ENCODE peak calls at places on chromosome 10, in nine cellular contexts. S, N, R, M, A, K, Y, L and Z are unnamed samples.

GRCh38 chr10:69224862-69225657 is 4.9 kb downstream of the HKDC1 start:
- DNase-seq in M (no peak), L (no peak), K (no peak), A (no peak), N (no peak), S (no peak), R (no peak), Y (no peak), Z (peak)

GRCh38 chr10:3136336-3136735 is 36.2 kb downstream of the PITRM1 start:
- DNase-seq in L (no peak), R (peak), M (no peak), N (no peak), A (no peak), K (no peak), S (no peak), Y (peak), Z (peak)

GRCh38 chr10:122259075-122259466 is 12.0 kb upstream of the BTBD16 start:
- DNase-seq in Y (no peak), L (no peak), R (no peak), A (no peak), N (no peak), K (no peak), M (no peak), S (peak), Z (no peak)

GRCh38 chr10:34107623-34108516 is 707.2 kb downstream of the PARD3 start:
- DNase-seq in L (no peak), Y (no peak), N (no peak), R (no peak), M (no peak), A (no peak), S (no peak), K (no peak), Z (no peak)

GRCh38 chr10:96840841-96841518 is 8.9 kb downstream of the LCOR start:
- DNase-seq in N (no peak), K (no peak), R (no peak), M (peak), L (peak), Y (peak), S (no peak), A (peak), Z (peak)

GRCh38 chr10:17518338-17518737 is 63.9 kb upstream of the ST8SIA6 start:
- DNase-seq in L (no peak), A (no peak), S (no peak), R (no peak), N (no peak), Y (no peak), K (no peak), M (no peak), Z (no peak)

GRCh38 chr10:70096705-70097420 is 35.8 kb downstream of the AIFM2 start:
- DNase-seq in K (no peak), A (no peak), Y (no peak), R (no peak), S (no peak), N (no peak), M (no peak), L (no peak), Z (no peak)

GRCh38 chr10:71621783-71622526 is 97.6 kb downstream of the C10orf105 start:
- DNase-seq in K (no peak), Y (peak), N (no peak), L (peak), A (peak), S (peak), R (peak), M (no peak), Z (peak)

GRCh38 chr10:81874878-81875679 is at the start of gene NRG3:
- DNase-seq in N (no peak), Y (no peak), S (no peak), A (no peak), L (no peak), R (no peak), K (no peak), M (no peak), Z (no peak)
- H3K4me3 ChIP-seq in N (peak), Y (peak), S (peak), A (no peak), L (peak), R (no peak), K (peak), M (no peak), Z (no peak)

GRCh38 chr10:130301026-130301892 is 165.1 kb downstream of the GLRX3 start:
- DNase-seq in S (no peak), R (peak), M (no peak), Y (peak), L (peak), N (peak), K (no peak), A (peak), Z (peak)
- H3K4me3 ChIP-seq in S (no peak), R (peak), M (no peak), Y (peak), L (peak), N (peak), K (no peak), A (peak), Z (peak)

DNA sequence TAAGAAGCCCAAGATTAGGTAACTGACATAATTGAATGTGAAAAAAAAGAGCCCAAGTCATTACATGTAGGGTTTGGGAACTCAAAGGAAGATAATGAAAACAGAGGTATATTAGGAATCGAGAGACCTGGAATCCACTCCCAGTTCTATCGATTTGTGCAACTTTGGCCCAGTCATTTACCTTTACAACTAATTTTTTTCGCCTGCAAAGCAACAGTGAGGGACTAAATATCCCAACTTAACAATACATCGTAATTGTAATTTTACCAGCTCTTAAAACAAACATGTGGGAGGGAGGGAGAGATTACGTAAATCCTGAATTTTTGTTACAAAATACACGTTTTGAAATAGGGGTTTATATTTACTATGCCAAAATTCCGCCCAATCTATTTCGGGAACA is 1.4 kb downstream of the MINDY3 start:
- DNase-seq in M (no peak), R (no peak), S (no peak), N (no peak), Y (no peak), K (no peak), A (no peak), L (no peak), Z (no peak)
- H3K4me3 ChIP-seq in M (peak), R (peak), S (peak), N (peak), Y (peak), K (no peak), A (peak), L (peak), Z (peak)

DNA sequence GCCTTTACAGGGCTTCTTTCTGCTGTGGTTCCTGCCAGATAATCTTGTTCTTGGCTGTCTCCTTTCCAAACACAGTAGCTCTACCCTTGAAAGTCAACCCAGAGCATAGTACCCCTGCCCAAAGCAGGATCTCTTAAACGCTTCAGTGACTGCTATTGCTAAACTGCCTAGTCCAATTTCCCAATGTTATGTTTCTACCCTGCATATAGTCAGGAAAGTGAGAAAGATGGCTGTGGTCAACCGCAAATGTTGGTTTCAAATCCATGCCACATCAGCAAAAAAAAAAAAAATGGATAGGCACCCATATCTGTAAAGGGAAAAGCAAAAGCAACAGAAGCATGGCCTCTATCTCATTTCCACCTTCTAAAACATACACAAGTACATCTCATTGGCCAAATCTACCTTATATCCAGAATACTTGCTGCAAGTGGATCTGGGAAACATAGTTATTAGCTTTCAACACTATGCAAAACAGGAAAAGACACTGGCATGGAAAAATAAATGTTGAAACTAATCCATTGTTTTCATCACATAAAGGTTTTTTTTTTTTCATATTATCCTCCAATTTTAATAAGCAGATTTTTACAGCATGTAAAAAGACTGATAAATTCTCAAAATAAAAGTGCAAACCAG is 59.8 kb downstream of the DNAJC1 start:
- DNase-seq in M (no peak), S (no peak), N (no peak), R (no peak), L (peak), K (no peak), Y (no peak), A (no peak), Z (no peak)
- H3K4me3 ChIP-seq in M (no peak), S (no peak), N (no peak), R (no peak), L (no peak), K (no peak), Y (no peak), A (no peak), Z (no peak)

GRCh38 chr10:132845041-132845551 is 59.1 kb upstream of the NKX6-2 start:
- DNase-seq in Y (no peak), A (no peak), L (no peak), K (no peak), M (no peak), R (no peak), N (no peak), S (no peak), Z (no peak)
- H3K4me3 ChIP-seq in Y (no peak), A (no peak), L (no peak), K (no peak), M (no peak), R (no peak), N (no peak), S (no peak), Z (no peak)

GRCh38 chr10:45468110-45468509 is 94.1 kb downstream of the ALOX5 start:
- DNase-seq in K (no peak), L (no peak), S (no peak), N (no peak), Y (no peak), A (no peak), R (no peak), M (no peak), Z (no peak)
- H3K4me3 ChIP-seq in K (no peak), L (no peak), S (no peak), N (no peak), Y (no peak), A (no peak), R (no peak), M (no peak), Z (no peak)

DNA sequence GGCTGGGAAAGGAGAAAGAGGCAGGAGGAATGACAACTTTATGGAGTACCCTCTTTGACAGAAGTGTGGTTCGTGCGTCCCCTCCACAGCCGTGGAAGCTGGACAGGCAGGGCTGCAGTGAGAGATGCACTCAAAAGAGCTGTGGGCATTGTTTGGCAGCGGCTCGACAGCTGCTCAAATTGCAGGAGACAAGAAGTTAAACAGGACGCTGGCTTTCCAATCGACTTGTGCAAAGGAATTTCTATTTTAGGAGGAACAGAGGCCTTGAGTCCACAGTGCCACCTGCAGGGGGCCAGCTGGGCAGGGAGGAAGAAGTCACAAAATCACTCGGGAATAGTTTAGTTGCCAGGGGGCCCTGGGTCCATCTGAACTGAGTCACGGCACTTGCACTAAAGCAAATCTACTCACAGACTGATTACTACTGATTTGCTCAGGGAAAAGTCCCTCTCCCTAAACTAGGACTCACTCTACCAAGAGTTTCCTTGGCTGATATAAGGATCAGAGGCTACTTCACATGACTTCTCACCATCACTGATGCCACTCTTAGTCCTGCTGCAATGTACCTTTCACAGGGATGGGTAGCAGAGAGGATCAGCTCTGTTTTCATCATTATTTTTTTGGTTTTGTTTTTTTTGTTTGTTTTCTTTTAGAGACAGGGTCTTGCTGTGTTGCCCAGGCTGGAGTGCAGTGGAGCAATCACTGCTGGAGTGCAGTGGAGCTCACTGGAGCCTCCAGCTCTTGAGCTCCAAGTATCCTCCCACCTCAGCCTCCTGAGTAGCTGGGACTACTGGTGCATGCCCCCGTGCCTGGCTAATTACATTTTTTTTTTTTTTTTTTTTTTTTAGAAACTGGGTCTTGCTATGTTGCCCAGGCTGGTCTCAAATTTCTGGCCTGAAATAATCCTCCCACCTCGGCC is 200.8 kb downstream of the JCAD start:
- DNase-seq in L (peak), M (peak), K (no peak), S (peak), Y (peak), A (peak), N (peak), R (peak), Z (peak)
- H3K4me3 ChIP-seq in L (no peak), M (no peak), K (no peak), S (no peak), Y (no peak), A (no peak), N (no peak), R (no peak), Z (no peak)